ENCODE peak calls at places on chromosomes 16 and 17, in nine cellular contexts. O is SW 1271, Q is NCI-H1436, F is foreskin fibroblast, I is T-helper 1 cell, N is GM13976, A is hippocampal formation, H is neural progenitor cell, G is HFFc6. V is an unnamed sample.

GRCh38 chr16:102060-102855 is 24.2 kb downstream of the MPG start:
- DNase-seq in O (no peak), Q (no peak), F (no peak), I (no peak), N (no peak), A (no peak), H (no peak), G (no peak), V (no peak)

GRCh38 chr17:33192961-33193911 is 99.9 kb downstream of the ASIC2 start:
- DNase-seq in O (no peak), Q (no peak), F (no peak), I (no peak), N (no peak), A (no peak), H (peak), G (no peak), V (no peak)

GRCh38 chr16:84874553-84874952 is 54.8 kb downstream of the CRISPLD2 start:
- DNase-seq in O (no peak), Q (no peak), F (no peak), I (no peak), N (no peak), A (no peak), H (no peak), G (peak), V (no peak)

GRCh38 chr17:67266496-67266895 is 21.5 kb upstream of the HELZ start:
- DNase-seq in O (no peak), Q (no peak), F (no peak), I (no peak), N (no peak), A (no peak), H (no peak), G (no peak), V (no peak)

GRCh38 chr17:55645361-55645760 is 77.3 kb downstream of the TMEM100 start:
- DNase-seq in O (no peak), Q (no peak), F (no peak), I (no peak), N (no peak), A (no peak), H (no peak), G (no peak), V (no peak)

GRCh38 chr16:711548-712320 is 3.2 kb upstream of the METRN start:
- DNase-seq in O (no peak), Q (peak), F (peak), I (peak), N (peak), A (peak), H (peak), G (peak), V (peak)

GRCh38 chr16:81384006-81384405 is 60.6 kb upstream of the CMIP start:
- DNase-seq in O (no peak), Q (no peak), F (no peak), I (no peak), N (no peak), A (no peak), H (peak), G (no peak), V (no peak)

GRCh38 chr17:56737741-56738161 is 96.0 kb downstream of the C17orf67 start:
- DNase-seq in O (no peak), Q (no peak), F (no peak), I (no peak), N (no peak), A (no peak), H (no peak), G (no peak), V (no peak)

GRCh38 chr16:50635505-50636392 is 45.4 kb downstream of the SNX20 start:
- DNase-seq in O (no peak), Q (no peak), F (no peak), I (no peak), N (no peak), A (no peak), H (no peak), G (no peak), V (peak)

GRCh38 chr17:21388066-21388465 is 11.9 kb downstream of the KCNJ12 start:
- DNase-seq in O (no peak), Q (no peak), F (no peak), I (no peak), N (no peak), A (no peak), H (no peak), G (no peak), V (no peak)

GRCh38 chr16:51831595-51832352 is 680.7 kb upstream of the SALL1 start:
- DNase-seq in O (no peak), Q (no peak), F (no peak), I (no peak), N (no peak), A (no peak), H (no peak), G (no peak), V (no peak)

GRCh38 chr17:71461504-71462197 is 659.2 kb upstream of the SOX9 start:
- DNase-seq in O (no peak), Q (peak), F (no peak), I (no peak), N (no peak), A (no peak), H (peak), G (no peak), V (no peak)

GRCh38 chr17:28405632-28406477 is at the start of gene SLC46A1:
- DNase-seq in O (no peak), Q (peak), F (no peak), I (no peak), N (peak), A (peak), H (peak), G (no peak), V (peak)

V was measured in GM12865.